ENCODE peak calls at places on chromosomes 16 and 17, in eight cellular contexts. Z is WTC11; U is CD8-positive, alpha-beta T cell; J is MCF 10A; Q is CD4-positive, alpha-beta T cell; O is AG04450; V is adrenal gland; Y is AG10803. A is an unnamed sample.

GRCh38 chr16:35391328-35391727 is 1931.9 kb downstream of the TP53TG3F start:
- DNase-seq in U (no peak), Q (no peak), J (peak), Z (peak), Y (peak), O (no peak), V (peak), A (no peak)

GRCh38 chr17:79668344-79669250 is 57.7 kb upstream of the RBFOX3 start:
- DNase-seq in O (no peak), U (no peak), J (no peak), Q (no peak), V (no peak), Z (no peak), Y (no peak), A (no peak)

GRCh38 chr17:72580321-72581127 is 459.7 kb downstream of the SOX9 start:
- DNase-seq in Y (no peak), U (no peak), V (no peak), J (peak), Q (no peak), Z (no peak), O (no peak), A (no peak)

GRCh38 chr17:5785867-5786509 is 201.7 kb upstream of the NLRP1 start:
- DNase-seq in J (no peak), O (peak), Y (peak), Q (no peak), V (no peak), Z (no peak), U (no peak), A (no peak)

GRCh38 chr17:10482252-10482651 is 12.9 kb upstream of the MYH4 start:
- DNase-seq in O (no peak), U (no peak), Z (no peak), J (no peak), V (no peak), Y (no peak), Q (no peak), A (no peak)

GRCh38 chr16:72189865-72190371 is 18.0 kb upstream of the PMFBP1 start:
- DNase-seq in Q (no peak), Z (no peak), O (no peak), J (peak), V (peak), Y (peak), U (no peak), A (no peak)

GRCh38 chr16:13909872-13910303 is 10.1 kb upstream of the ERCC4 start:
- DNase-seq in J (peak), O (peak), U (no peak), Z (no peak), V (peak), Y (peak), Q (no peak), A (no peak)

GRCh38 chr17:35879748-35880654 is at the start of gene CCL5:
- DNase-seq in U (peak), J (no peak), V (no peak), Q (no peak), Y (no peak), O (no peak), Z (no peak), A (no peak)

GRCh38 chr17:63780507-63780906 is 6.5 kb downstream of the DDX42 start:
- DNase-seq in J (peak), O (no peak), Y (no peak), V (peak), U (no peak), Z (no peak), Q (no peak), A (no peak)

GRCh38 chr17:6075050-6075449 is 4.9 kb downstream of the WSCD1 start:
- DNase-seq in Z (no peak), Q (no peak), U (no peak), O (no peak), J (no peak), Y (no peak), V (no peak), A (no peak)

DNA sequence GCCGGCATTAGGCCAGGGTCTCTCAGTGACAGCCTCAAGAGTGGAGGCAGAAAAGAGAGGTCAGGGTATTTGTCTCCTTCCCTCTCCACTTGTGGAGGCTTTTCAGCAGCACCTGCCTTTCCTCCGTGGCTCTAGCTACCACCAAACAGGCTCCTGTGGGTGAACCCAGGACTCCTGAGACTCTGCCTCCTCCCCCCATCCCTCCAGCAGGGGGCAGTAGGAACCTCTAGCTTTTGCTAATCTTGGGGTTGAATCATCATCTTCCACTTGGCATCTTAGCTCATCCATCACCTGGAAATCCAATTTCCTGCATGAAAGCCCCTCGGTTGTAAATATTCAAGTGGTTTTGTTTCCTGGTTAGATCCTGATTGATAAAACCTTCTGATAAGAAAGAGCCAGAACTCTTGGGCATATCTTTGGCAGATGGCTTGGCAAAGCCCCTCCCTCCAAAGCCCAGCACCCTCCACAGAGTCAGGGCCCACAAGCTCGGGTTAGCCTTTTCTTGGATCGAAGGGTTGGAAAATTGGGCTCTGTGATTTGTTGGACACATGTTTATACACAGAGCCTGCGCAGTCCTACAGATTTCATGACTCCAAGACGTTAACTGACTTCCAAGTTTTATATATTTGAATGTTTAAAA is 322.1 kb downstream of the MAP2K4 start:
- DNase-seq in V (no peak), J (peak), O (no peak), U (no peak), Q (no peak), Y (no peak), Z (peak), A (no peak)
- TF ChIP-seq CTCF in V (no peak), J (peak), O (peak), U (no peak), Q (no peak), Y (peak), Z (peak), A (no peak)

DNA sequence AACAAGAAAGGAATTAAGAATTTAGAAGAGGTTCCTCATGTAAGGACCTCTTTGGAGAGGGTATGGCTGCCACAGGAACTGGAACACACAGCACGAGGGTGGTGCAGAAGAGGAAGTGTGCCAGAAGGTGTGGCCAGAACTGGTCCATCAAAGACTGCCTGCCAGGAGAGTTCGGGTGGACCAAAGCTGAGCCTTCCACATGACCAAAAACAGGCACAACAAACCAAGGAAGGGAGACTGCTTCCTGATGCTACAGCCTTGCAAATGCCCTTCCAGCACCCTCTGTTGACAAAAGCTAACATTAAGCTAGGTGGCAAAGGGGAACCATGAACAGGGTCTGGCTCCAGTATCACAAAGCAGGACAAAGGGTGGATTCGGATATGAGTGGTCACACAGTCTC is 125.8 kb upstream of the TMEM97 start:
- DNase-seq in U (no peak), V (peak), Q (no peak), Y (no peak), J (no peak), Z (no peak), O (no peak), A (no peak)
- TF ChIP-seq CTCF in U (no peak), V (no peak), Q (no peak), Y (no peak), J (no peak), Z (no peak), O (no peak), A (no peak)

DNA sequence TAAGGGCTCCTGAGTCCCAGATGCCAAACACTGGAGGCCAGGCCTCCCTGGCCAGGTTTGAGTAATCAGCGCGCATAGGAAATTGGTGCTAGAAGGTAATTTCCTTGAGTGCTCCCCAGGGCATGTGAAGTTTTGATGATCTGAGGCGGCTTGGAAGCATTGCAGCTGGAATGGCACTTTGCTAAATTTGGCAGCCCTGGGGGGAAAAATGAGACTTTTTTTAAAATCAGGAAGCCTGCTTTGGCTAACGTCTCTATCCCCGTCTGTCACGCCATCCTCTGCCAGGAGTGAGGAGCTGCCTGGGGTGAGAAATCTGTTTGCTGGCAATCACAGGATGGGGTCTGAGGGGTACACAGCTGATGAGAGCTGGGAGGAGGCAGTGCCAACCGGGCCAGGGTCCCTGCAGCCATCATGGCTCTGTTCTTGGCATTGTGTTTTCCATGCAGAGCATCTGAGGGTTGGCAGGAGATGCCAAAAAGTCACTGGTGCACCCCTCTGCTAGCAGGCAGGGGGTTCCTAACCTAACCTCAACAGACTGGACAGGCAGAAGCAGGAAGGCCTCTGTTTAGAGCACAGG is 2.0 kb downstream of the ABCC12 start:
- DNase-seq in O (no peak), Y (no peak), J (no peak), V (no peak), U (no peak), Z (no peak), Q (no peak), A (no peak)
- TF ChIP-seq CTCF in O (no peak), Y (no peak), J (no peak), V (no peak), U (no peak), Z (no peak), Q (no peak), A (no peak)

DNA sequence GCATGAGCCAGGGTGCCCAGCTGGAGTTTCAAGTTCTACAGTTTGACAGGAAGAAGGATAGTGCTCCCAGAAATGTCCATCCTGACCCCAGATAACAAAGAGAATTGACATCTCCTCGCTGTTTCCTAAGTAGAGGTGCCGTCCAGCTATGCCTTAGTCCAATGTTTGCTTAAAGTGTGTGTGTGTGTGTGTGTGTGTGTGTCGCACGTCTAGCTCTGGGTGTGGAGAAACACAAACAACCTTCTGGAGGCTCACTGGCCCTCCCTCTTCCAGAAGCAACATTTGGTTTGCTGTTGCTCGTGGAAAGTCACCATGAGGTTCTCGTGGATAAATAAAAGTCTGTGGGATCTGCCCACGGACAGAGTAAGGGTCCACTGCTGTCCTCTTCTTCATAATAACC is 22.1 kb downstream of the EMP2 start:
- DNase-seq in J (no peak), O (no peak), Z (no peak), U (no peak), Y (peak), V (no peak), Q (no peak), A (no peak)
- TF ChIP-seq CTCF in J (no peak), O (no peak), Z (no peak), U (no peak), Y (no peak), V (no peak), Q (no peak), A (no peak)

GRCh38 chr16:53429221-53429943 is 4.9 kb upstream of the RBL2 start:
- DNase-seq in Q (no peak), V (peak), Z (no peak), Y (peak), O (peak), U (no peak), J (peak), A (no peak)
- TF ChIP-seq CTCF in Q (no peak), V (no peak), Z (no peak), Y (no peak), O (no peak), U (no peak), J (no peak), A (no peak)

GRCh38 chr16:30985401-30986128 is 558 bp downstream of the HSD3B7 start:
- DNase-seq in Q (no peak), Z (peak), J (peak), V (peak), U (no peak), O (no peak), Y (peak), A (no peak)
- TF ChIP-seq CTCF in Q (no peak), Z (no peak), J (peak), V (peak), U (no peak), O (no peak), Y (no peak), A (no peak)

A was measured in omental fat pad.